ENCODE peak calls at places on chromosomes 1 and 21, in nine cellular contexts. T is cardiac muscle cell; K is trophoblast cell; O is naive thymus-derived CD4-positive, alpha-beta T cell; L is pancreas; S is transverse colon; J is left ventricle myocardium inferior; C is aorta; W is ovary. V is an unnamed sample.
A peak's percentile ranks its signal among the peaks of the same experiment; 100 is the strongest.

GRCh38 chr1:15858069-15858670 is 10.7 kb downstream of the SPEN start:
- DNase-seq in J (no peak), O (no peak), L (no peak), K (no peak), S (no peak), C (no peak), W (no peak), T (no peak), V (no peak)

GRCh38 chr1:167714098-167714850 is 7.5 kb upstream of the MPZL1 start:
- DNase-seq in T (peak; percentile 91), J (peak; percentile 89), W (peak; percentile 93), O (peak; percentile 89), K (peak; percentile 87), C (peak; percentile 91), L (peak; percentile 92), S (peak; percentile 93), V (peak; percentile 90)

GRCh38 chr1:10726355-10726754 is 70.1 kb downstream of the CASZ1 start:
- DNase-seq in K (no peak), W (no peak), L (peak; percentile 82), S (peak; percentile 37), J (peak; percentile 81), C (peak; percentile 79), O (no peak), T (no peak), V (no peak)

GRCh38 chr1:19410393-19410792 is 74.9 kb downstream of the CAPZB start:
- DNase-seq in C (no peak), L (no peak), T (no peak), S (no peak), J (no peak), O (no peak), W (no peak), K (no peak), V (no peak)

GRCh38 chr1:90334137-90334536 is 339.2 kb downstream of the ZNF326 start:
- DNase-seq in L (no peak), T (no peak), K (no peak), O (no peak), J (no peak), S (no peak), C (no peak), W (no peak), V (no peak)

GRCh38 chr21:42931560-42932235 is 6.3 kb upstream of the ERVH48-1 start:
- DNase-seq in O (no peak), T (no peak), L (no peak), C (no peak), S (no peak), J (no peak), W (no peak), K (peak; percentile 41), V (no peak)

GRCh38 chr1:53681647-53682368 is 57.2 kb downstream of the GLIS1 start:
- DNase-seq in C (no peak), J (peak; percentile 17), L (peak; percentile 58), W (peak; percentile 41), K (peak; percentile 33), S (peak; percentile 72), O (peak; percentile 29), T (peak; percentile 49), V (peak; percentile 58)

GRCh38 chr1:39958801-39959200 is 3.9 kb downstream of the MFSD2A start:
- DNase-seq in J (no peak), T (no peak), W (no peak), K (no peak), L (no peak), S (no peak), O (no peak), C (no peak), V (no peak)

DNA sequence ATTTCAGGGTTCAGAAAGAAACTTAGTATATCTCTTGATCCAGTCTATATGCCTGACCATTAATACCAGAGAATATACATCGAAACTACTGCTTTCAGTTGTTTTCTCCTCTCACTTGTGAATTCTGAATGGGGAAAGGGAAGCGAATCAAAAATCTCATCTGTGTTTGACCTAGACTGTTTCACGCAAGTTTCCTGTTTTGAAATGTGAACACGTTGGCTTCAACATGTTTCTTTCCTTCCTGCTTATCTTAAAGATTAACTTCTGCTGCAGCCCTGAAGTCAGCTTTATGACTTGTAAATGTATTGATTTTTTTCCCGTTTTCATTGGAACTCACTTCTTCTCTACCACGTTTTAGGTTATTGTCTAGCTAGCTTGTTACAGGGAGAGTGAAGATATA is 49.9 kb downstream of the SNX27 start:
- DNase-seq in S (no peak), K (no peak), T (peak; percentile 25), L (no peak), W (no peak), O (no peak), C (no peak), J (no peak), V (peak; percentile 65)
- H3K27ac ChIP-seq in S (no peak overlapping the region), K (no peak overlapping the region), T (no peak overlapping the region), L (no peak overlapping the region), W (no peak overlapping the region), O (peak overlapping the region; percentile 16), C (no peak overlapping the region), J (no peak overlapping the region), V (peak overlapping the region; percentile 14)

GRCh38 chr1:209614151-209614420 is 30.6 kb downstream of the CAMK1G start:
- DNase-seq in J (no peak), C (no peak), T (no peak), O (no peak), K (no peak), S (no peak), L (no peak), W (no peak), V (no peak)

GRCh38 chr1:209613351-209614150 is 30.0 kb downstream of the CAMK1G start:
- DNase-seq in C (no peak), O (no peak), S (no peak), K (no peak), J (no peak), L (no peak), T (no peak), W (no peak), V (no peak)

GRCh38 chr1:209616366-209617046 is 33.0 kb downstream of the CAMK1G start:
- DNase-seq in C (no peak), T (no peak), K (peak; percentile 85), W (no peak), L (no peak), S (no peak), J (no peak), O (no peak), V (no peak)

GRCh38 chr1:209612646-209613350 is 29.3 kb downstream of the CAMK1G start:
- DNase-seq in C (no peak), W (no peak), T (no peak), K (no peak), J (no peak), O (no peak), L (no peak), S (no peak), V (no peak)

DNA sequence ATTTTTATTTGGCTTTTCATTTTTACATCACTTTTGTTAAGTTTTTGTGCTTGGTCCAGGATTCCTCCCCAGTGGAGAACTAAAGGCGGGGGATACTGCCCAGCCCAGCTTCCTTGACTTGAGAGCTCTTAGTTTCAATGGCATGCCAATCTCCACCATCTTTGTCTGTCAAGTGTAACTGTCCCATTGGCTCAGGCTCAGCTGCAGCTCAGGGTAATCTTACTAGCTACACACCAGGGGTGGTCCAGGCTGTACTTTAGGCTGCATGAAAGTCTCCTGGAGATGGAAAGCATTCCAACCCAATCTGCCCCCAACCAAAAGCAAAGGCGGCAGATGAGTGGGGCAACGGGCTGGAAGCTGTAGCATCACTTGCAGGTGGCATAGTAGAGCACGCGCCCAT is 31.4 kb downstream of the CAMK1G start:
- DNase-seq in K (no peak), J (no peak), L (no peak), T (no peak), O (no peak), C (no peak), S (no peak), W (no peak), V (no peak)
- H3K4me1 ChIP-seq in K (peaks cover 7% of the 10 kb centered on the region), J (peaks cover 42% of the 10 kb centered on the region), L (no peaks in the 10 kb centered on the region), T (peaks cover 9% of the 10 kb centered on the region), O (no peaks in the 10 kb centered on the region), C (no peaks in the 10 kb centered on the region), S (peaks cover 3% of the 10 kb centered on the region), W (no peaks in the 10 kb centered on the region), V (peaks cover 3% of the 10 kb centered on the region)

GRCh38 chr1:32871364-32872188 is 864 bp upstream of the FNDC5 start:
- DNase-seq in S (no peak), J (no peak), W (no peak), K (no peak), L (no peak), T (no peak), C (no peak), O (no peak), V (no peak)

GRCh38 chr1:32868085-32868484 is 2.6 kb downstream of the FNDC5 start:
- DNase-seq in W (no peak), O (no peak), K (no peak), J (no peak), L (no peak), T (no peak), C (no peak), S (no peak), V (no peak)

GRCh38 chr1:32870615-32871363 is at the start of gene FNDC5:
- DNase-seq in T (peak; percentile 43), L (no peak), W (peak; percentile 54), K (no peak), O (no peak), C (no peak), S (no peak), J (peak; percentile 36), V (no peak)

GRCh38 chr1:32868806-32869455 is 1.8 kb downstream of the FNDC5 start:
- DNase-seq in T (no peak), S (no peak), C (no peak), L (no peak), O (no peak), K (no peak), W (no peak), J (no peak), V (no peak)

DNA sequence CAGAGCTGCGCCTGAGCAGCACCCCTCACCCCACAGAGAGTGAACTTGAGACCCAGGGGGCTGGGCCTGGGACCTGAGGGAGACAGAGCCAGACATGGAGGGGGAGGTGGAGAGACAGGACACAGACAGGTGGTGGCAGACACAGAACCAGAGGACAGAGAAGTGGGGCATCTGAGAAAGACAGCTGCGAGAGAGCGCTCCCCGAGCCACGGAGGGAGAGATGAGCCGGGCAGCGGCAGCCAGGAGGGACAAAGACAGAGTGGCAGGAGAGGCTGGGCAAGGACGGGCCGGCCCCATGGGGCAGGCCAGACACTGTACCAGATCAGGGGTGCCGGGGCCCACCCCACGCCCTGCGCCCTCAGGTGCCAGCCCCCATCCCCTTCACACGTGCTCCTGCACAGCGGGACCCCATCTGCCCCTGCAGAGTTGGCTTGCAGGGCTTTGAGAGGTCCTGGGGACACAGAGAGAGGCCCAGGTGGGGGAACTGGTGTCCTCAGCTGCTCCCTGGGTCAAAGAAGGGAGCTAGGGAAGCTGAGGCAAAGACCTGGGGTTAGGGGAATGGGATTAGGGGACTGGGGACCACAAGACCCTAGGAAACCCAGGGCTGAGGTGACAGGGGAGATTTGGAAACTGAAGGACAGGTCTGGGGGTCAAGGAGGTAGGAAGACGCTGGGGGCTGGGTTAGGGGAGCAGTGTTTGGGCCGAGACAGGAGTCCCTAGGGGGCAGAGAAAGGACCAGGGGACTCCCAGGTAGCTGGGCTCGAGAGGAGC is 683 bp downstream of the FNDC5 start:
- DNase-seq in O (no peak), L (no peak), C (no peak), K (no peak), W (no peak), J (no peak), S (no peak), T (no peak), V (no peak)
- H3K4me3 ChIP-seq in O (no peak overlapping the region), L (no peak overlapping the region), C (peak overlapping the region; percentile 82), K (no peak overlapping the region), W (peak overlapping the region; percentile 26), J (peak overlapping the region; percentile 70), S (no peak overlapping the region), T (peak overlapping the region; percentile 34), V (no peak overlapping the region)

DNA sequence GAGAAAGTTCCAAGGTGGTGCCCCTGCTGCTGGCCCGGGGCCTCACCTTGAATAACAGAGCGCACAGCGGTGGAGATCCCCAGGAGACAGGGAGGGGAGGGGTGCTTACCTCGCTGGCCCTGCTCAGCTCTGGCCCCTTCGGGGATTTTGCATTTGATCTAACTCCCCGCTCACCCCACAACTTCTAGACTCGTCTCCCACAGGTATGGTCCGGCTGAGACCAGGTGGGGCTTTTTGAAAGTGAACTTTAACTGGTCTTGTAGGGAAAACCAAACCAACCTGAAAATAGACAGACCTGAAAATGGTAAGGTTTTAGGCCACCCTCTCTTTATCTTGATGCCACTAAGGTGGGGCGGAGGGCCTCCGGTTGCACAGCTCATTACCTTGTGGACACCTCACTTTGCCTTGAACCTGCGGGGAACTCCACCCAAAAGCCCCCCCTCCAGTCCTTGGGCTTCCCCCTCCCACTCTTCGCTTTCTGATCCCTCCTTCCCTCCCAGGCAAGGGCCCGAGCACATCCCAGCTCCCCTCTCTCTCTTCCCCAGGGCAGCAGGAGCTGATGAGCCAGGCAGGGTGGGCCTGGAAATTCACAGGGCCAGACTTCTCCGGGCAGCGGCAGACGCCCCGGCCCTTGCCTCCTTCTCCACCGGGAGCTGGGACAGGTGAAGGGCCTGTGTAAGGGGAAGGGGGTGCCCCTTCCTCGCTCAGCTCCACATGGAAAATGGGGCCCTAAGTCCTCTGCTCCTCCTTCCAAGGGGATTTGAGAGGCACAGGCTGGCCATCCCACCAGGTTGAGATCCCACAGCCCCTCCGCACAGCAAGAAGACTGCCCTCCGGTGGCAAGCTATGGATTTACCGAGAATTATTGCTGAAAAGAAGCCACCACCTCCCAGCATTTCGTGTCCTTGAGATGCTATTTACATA is 16.1 kb downstream of the TNFRSF8 start:
- DNase-seq in T (peak; percentile 83), C (no peak), S (no peak), L (no peak), K (no peak), W (peak; percentile 62), J (no peak), O (no peak), V (no peak)
- H3K27ac ChIP-seq in T (no peak overlapping the region), C (no peak overlapping the region), S (no peak overlapping the region), L (no peak overlapping the region), K (no peak overlapping the region), W (no peak overlapping the region), J (no peak overlapping the region), O (no peak overlapping the region), V (no peak overlapping the region)

V was measured in small intestine.